ENCODE peak calls at places on chromosomes 2 and 18, in six cellular contexts. G is GM12878, J is H1, L is SK-N-SH, S is HCT116, C is HepG2. N is an unnamed sample.

GRCh38 chr18:48623468-48624220 is 84.8 kb downstream of the CTIF start:
- DNase-seq in S (no peak), J (no peak), C (no peak), L (no peak), G (no peak), N (no peak)

GRCh38 chr2:119371111-119371510 is 4.3 kb downstream of the DBI start:
- DNase-seq in L (no peak), S (no peak), C (no peak), J (no peak), G (no peak), N (no peak)

GRCh38 chr2:46803911-46804670 is 111.5 kb downstream of the MCFD2 start:
- DNase-seq in J (no peak), L (peak; percentile 30), S (peak; percentile 68), G (no peak), C (no peak), N (no peak)

GRCh38 chr2:173254659-173255058 is 100.0 kb upstream of the CDCA7 start:
- DNase-seq in C (no peak), G (no peak), S (no peak), J (no peak), L (no peak), N (no peak)

GRCh38 chr18:8348051-8348450 is 261.2 kb upstream of the RAB12 start:
- DNase-seq in G (no peak), C (no peak), J (no peak), S (no peak), L (no peak), N (no peak)

GRCh38 chr2:200523158-200523557 is 2.8 kb upstream of the SGO2 start:
- DNase-seq in L (no peak), J (no peak), S (no peak), G (no peak), C (no peak), N (no peak)

GRCh38 chr2:205593891-205594290 is 88.4 kb upstream of the NRP2 start:
- DNase-seq in J (no peak), S (no peak), C (no peak), L (no peak), G (no peak), N (no peak)

GRCh38 chr2:95300391-95300938 is 3.3 kb downstream of the KCNIP3 start:
- DNase-seq in G (no peak), J (no peak), L (no peak), C (no peak), S (no peak), N (no peak)

GRCh38 chr2:120948662-120949011 is 213.0 kb downstream of the GLI2 start:
- DNase-seq in C (no peak), S (no peak), G (no peak), L (no peak), J (no peak), N (no peak)

GRCh38 chr18:22796069-22796468 is 137.1 kb upstream of the RBBP8 start:
- DNase-seq in L (no peak), J (no peak), S (no peak), C (no peak), G (no peak), N (no peak)

GRCh38 chr2:174395284-174395968 is at the start of gene SCRN3:
- DNase-seq in J (peak; percentile 82), C (peak; percentile 94), G (peak; percentile 49), S (peak; percentile 68), L (peak; percentile 87), N (peak; percentile 59)

GRCh38 chr2:181311841-181312240 is 145.3 kb upstream of the ITGA4 start:
- DNase-seq in C (no peak), S (no peak), L (no peak), J (no peak), G (no peak), N (no peak)

GRCh38 chr18:44856157-44856556 is 175.5 kb downstream of the SETBP1 start:
- DNase-seq in J (no peak), L (no peak), C (no peak), G (no peak), S (no peak), N (no peak)

GRCh38 chr2:16006537-16007166 is 66.3 kb downstream of the MYCN start:
- DNase-seq in C (no peak), L (no peak), J (no peak), G (no peak), S (no peak), N (no peak)

GRCh38 chr2:203782262-203782976 is 76.0 kb downstream of the CD28 start:
- DNase-seq in C (peak; percentile 78), S (peak; percentile 61), J (peak; percentile 21), G (no peak), L (peak; percentile 71), N (no peak)

GRCh38 chr2:42959148-42959992 is 167.0 kb upstream of the HAAO start:
- DNase-seq in C (peak; percentile 84), L (no peak), J (no peak), S (no peak), G (no peak), N (no peak)

GRCh38 chr2:222993920-222994650 is 57.9 kb upstream of the KCNE4 start:
- DNase-seq in L (peak; percentile 47), J (no peak), S (no peak), C (no peak), G (no peak), N (no peak)

GRCh38 chr2:241808701-241809382 is at the start of gene NEU4:
- DNase-seq in G (no peak), C (peak; percentile 87), J (no peak), S (no peak), L (peak; percentile 51), N (no peak)

GRCh38 chr18:22710628-22711380 is 222.3 kb upstream of the RBBP8 start:
- DNase-seq in J (no peak), C (no peak), S (no peak), G (no peak), L (peak; percentile 20), N (no peak)

GRCh38 chr2:47076586-47077441 is 78.3 kb downstream of the STPG4 start:
- DNase-seq in L (peak; percentile 62), J (peak; percentile 44), S (peak; percentile 94), C (peak; percentile 100), G (no peak), N (peak; percentile 69)

GRCh38 chr2:186349508-186349907 is 136.6 kb upstream of the ZC3H15 start:
- DNase-seq in C (no peak), S (peak; percentile 13), L (no peak), J (no peak), G (no peak), N (peak; percentile 15)

GRCh38 chr2:221484761-221485499 is 87.2 kb downstream of the EPHA4 start:
- DNase-seq in C (no peak), L (no peak), J (no peak), S (no peak), G (no peak), N (no peak)

GRCh38 chr18:11906181-11906580 is 1.9 kb downstream of the MPPE1 start:
- DNase-seq in C (no peak), J (no peak), S (no peak), L (no peak), G (no peak), N (no peak)

GRCh38 chr18:11909597-11910026 is 1.5 kb upstream of the MPPE1 start:
- DNase-seq in C (peak; percentile 26), G (no peak), S (no peak), L (no peak), J (no peak), N (no peak)

GRCh38 chr18:11906926-11907874 is 917 bp downstream of the MPPE1 start:
- DNase-seq in J (no peak), C (no peak), G (no peak), S (no peak), L (no peak), N (no peak)

GRCh38 chr18:11909081-11909410 is 929 bp upstream of the MPPE1 start:
- DNase-seq in L (no peak), S (no peak), J (no peak), C (no peak), G (no peak), N (no peak)

GRCh38 chr18:11908182-11909080 is at the start of gene MPPE1:
- DNase-seq in J (peak; percentile 60), C (peak; percentile 73), S (peak; percentile 48), L (peak; percentile 95), G (peak; percentile 38), N (no peak)
- TF ChIP-seq CTCF in J (no peak), C (peak; percentile 26), S (no peak), L (peak; percentile 10), G (no peak), N (no peak)

GRCh38 chr2:70978388-70979357 is at the start of gene ANKRD53:
- DNase-seq in S (no peak), L (peak; percentile 27), J (no peak), C (no peak), G (no peak), N (no peak)
- TF ChIP-seq POLR2AphosphoS5 in S (no peak), L (no peak), J (no peak), C (no peak), G (no peak), N (no peak)

GRCh38 chr18:59721214-59721613 is 24.0 kb upstream of the CCBE1 start:
- DNase-seq in S (no peak), J (no peak), C (no peak), G (no peak), L (no peak), N (no peak)

GRCh38 chr18:59719533-59720325 is 22.5 kb upstream of the CCBE1 start:
- DNase-seq in J (no peak), L (no peak), S (no peak), G (no peak), C (no peak), N (no peak)

GRCh38 chr18:59715966-59716369 is 18.7 kb upstream of the CCBE1 start:
- DNase-seq in G (no peak), C (no peak), S (peak; percentile 8), L (no peak), J (no peak), N (peak; percentile 70)

GRCh38 chr18:59717291-59717690 is 20.1 kb upstream of the CCBE1 start:
- DNase-seq in C (no peak), L (no peak), J (no peak), G (no peak), S (no peak), N (no peak)

GRCh38 chr18:59718108-59719057 is 21.2 kb upstream of the CCBE1 start:
- DNase-seq in L (peak; percentile 78), C (no peak), S (no peak), J (no peak), G (no peak), N (no peak)
- TF ChIP-seq SIN3A in L (peak; percentile 60), C (no peak), S (no peak), J (no peak), G (no peak), N (no peak)

GRCh38 chr2:81523344-81523743 is 1218.8 kb upstream of the LRRTM1 start:
- DNase-seq in G (no peak), S (no peak), L (no peak), J (no peak), C (no peak), N (no peak)
- TF ChIP-seq CTCF in G (no peak), S (no peak), L (no peak), J (peak; percentile 49), C (no peak), N (no peak)

GRCh38 chr2:38421274-38422056 is 44.4 kb upstream of the ATL2 start:
- DNase-seq in G (no peak), S (no peak), C (no peak), L (no peak), J (no peak), N (no peak)

GRCh38 chr2:38416296-38417036 is 39.4 kb upstream of the ATL2 start:
- DNase-seq in S (no peak), C (no peak), G (no peak), J (no peak), L (no peak), N (no peak)

GRCh38 chr2:38415023-38415422 is 38.0 kb upstream of the ATL2 start:
- DNase-seq in J (no peak), C (no peak), G (no peak), S (no peak), L (no peak), N (no peak)

GRCh38 chr2:38417745-38418689 is 40.9 kb upstream of the ATL2 start:
- DNase-seq in S (no peak), L (no peak), G (no peak), C (no peak), J (no peak), N (no peak)

GRCh38 chr2:38415761-38416291 is 38.8 kb upstream of the ATL2 start:
- DNase-seq in J (no peak), L (no peak), C (no peak), S (no peak), G (no peak), N (no peak)
- TF ChIP-seq POLR2AphosphoS5 in J (no peak), L (no peak), C (no peak), S (no peak), G (no peak), N (no peak)